ENCODE peak calls at places on chromosomes 7 and 10, in six cellular contexts. F, L, P, S, N and X are unnamed samples.
A peak's percentile ranks its signal among the peaks of the same experiment; 100 is the strongest.

GRCh38 chr10:11522821-11523245 is 88.6 kb downstream of the USP6NL start:
- DNase-seq in F (no peak), S (no peak), P (no peak), L (no peak), N (peak; percentile 32), X (no peak)

GRCh38 chr7:37367010-37367409 is 81.7 kb downstream of the ELMO1 start:
- DNase-seq in F (no peak), N (no peak), L (no peak), P (no peak), S (no peak), X (no peak)

GRCh38 chr10:5103481-5103880 is 9.3 kb downstream of the AKR1C3 start:
- DNase-seq in P (no peak), N (no peak), F (no peak), L (no peak), S (no peak), X (no peak)

GRCh38 chr7:128841171-128841690 is 11.0 kb downstream of the FLNC start:
- DNase-seq in S (peak; percentile 62), F (no peak), P (no peak), N (no peak), L (no peak), X (no peak)

GRCh38 chr10:25467861-25468260 is 293.1 kb downstream of the GPR158 start:
- DNase-seq in L (no peak), P (no peak), N (no peak), F (no peak), S (no peak), X (no peak)

GRCh38 chr7:3922175-3922635 is 621.2 kb downstream of the SDK1 start:
- DNase-seq in L (no peak), F (no peak), S (no peak), N (peak; percentile 93), P (peak; percentile 67), X (peak; percentile 91)

GRCh38 chr10:45442670-45443069 is 68.7 kb downstream of the ALOX5 start:
- DNase-seq in L (no peak), N (no peak), S (no peak), F (no peak), P (no peak), X (no peak)

GRCh38 chr7:91082038-91082437 is 182.2 kb upstream of the FZD1 start:
- DNase-seq in P (no peak), N (peak; percentile 62), F (no peak), S (no peak), L (no peak), X (no peak)

GRCh38 chr7:134891262-134892001 is 94.9 kb upstream of the AGBL3 start:
- DNase-seq in S (peak; percentile 79), L (peak; percentile 38), F (no peak), N (peak; percentile 98), P (peak; percentile 79), X (peak; percentile 85)

GRCh38 chr7:140348161-140348849 is 50.0 kb downstream of the SLC37A3 start:
- DNase-seq in L (no peak), S (no peak), F (no peak), N (peak; percentile 5), P (no peak), X (no peak)

GRCh38 chr7:111864291-111864976 is 302.1 kb upstream of the IMMP2L start:
- DNase-seq in P (no peak), N (peak; percentile 52), S (no peak), F (no peak), L (no peak), X (no peak)

GRCh38 chr10:94785211-94785610 is 22.7 kb downstream of the CYP2C19 start:
- DNase-seq in S (no peak), N (no peak), F (no peak), P (no peak), L (no peak), X (no peak)

GRCh38 chr10:5663692-5664427 is 2.5 kb downstream of the ASB13 start:
- DNase-seq in P (no peak), N (no peak), S (no peak), L (no peak), F (no peak), X (no peak)

GRCh38 chr10:71225291-71226058 is 13.1 kb downstream of the UNC5B start:
- DNase-seq in L (no peak), S (no peak), N (no peak), F (peak; percentile 28), P (no peak), X (no peak)

GRCh38 chr7:256981-257646 is 32.9 kb upstream of the FOXL3 start:
- DNase-seq in F (peak; percentile 28), L (no peak), P (no peak), S (peak; percentile 43), N (no peak), X (no peak)

GRCh38 chr7:126774077-126774476 is 478.7 kb downstream of the GRM8 start:
- DNase-seq in L (no peak), S (no peak), P (no peak), N (no peak), F (no peak), X (no peak)

GRCh38 chr10:71218046-71218832 is 5.9 kb downstream of the UNC5B start:
- DNase-seq in S (no peak), F (no peak), P (no peak), N (no peak), L (peak; percentile 35), X (no peak)

GRCh38 chr7:596819-597182 is 77.2 kb upstream of the PDGFA start:
- DNase-seq in F (no peak), L (no peak), P (no peak), S (peak; percentile 73), N (no peak), X (no peak)

GRCh38 chr10:48242160-48242904 is 32.2 kb downstream of the FRMPD2 start:
- DNase-seq in P (no peak), L (no peak), F (no peak), N (no peak), S (no peak), X (no peak)
- TF ChIP-seq CTCF in P (no peak), L (no peak), F (no peak), N (no peak), S (no peak), X (no peak)

GRCh38 chr7:66682350-66683093 is 53.8 kb downstream of the KCTD7 start:
- DNase-seq in S (no peak), N (peak; percentile 22), L (peak; percentile 43), F (no peak), P (no peak), X (no peak)

GRCh38 chr7:66681491-66682349 is 53.0 kb downstream of the KCTD7 start:
- DNase-seq in F (peak; percentile 99), P (peak; percentile 76), L (peak; percentile 99), S (peak; percentile 99), N (peak; percentile 96), X (peak; percentile 37)

GRCh38 chr7:66679633-66679980 is 50.9 kb downstream of the KCTD7 start:
- DNase-seq in S (no peak), P (no peak), L (no peak), F (no peak), N (no peak), X (no peak)

GRCh38 chr7:66687186-66687585 is 53.3 kb upstream of the RABGEF1 start:
- DNase-seq in P (no peak), N (no peak), F (no peak), L (no peak), S (no peak), X (no peak)

DNA sequence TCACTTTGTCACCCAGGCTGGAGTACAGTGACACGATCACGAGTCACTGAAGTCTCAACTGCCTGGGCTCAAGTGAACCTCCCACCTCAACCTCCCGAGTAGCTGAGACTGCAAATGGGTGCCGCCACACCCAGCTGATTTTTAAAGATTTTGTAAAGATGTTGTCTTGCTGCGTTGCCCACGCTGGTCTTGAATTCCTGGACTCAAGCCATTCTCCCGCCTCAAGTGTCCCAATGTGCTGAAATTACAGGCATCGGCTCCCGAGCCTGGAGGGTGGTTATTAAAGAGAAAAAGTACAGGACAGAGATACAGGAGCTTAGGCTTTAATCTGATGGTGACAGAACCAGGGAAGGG is 55.1 kb downstream of the KCTD7 start:
- DNase-seq in S (no peak), L (no peak), F (no peak), N (no peak), P (no peak), X (no peak)
- H3K4me3 ChIP-seq in S (no peak overlapping the region), L (no peak overlapping the region), F (no peak overlapping the region), N (no peak overlapping the region), P (peak overlapping the region; percentile 91), X (no peak overlapping the region)

DNA sequence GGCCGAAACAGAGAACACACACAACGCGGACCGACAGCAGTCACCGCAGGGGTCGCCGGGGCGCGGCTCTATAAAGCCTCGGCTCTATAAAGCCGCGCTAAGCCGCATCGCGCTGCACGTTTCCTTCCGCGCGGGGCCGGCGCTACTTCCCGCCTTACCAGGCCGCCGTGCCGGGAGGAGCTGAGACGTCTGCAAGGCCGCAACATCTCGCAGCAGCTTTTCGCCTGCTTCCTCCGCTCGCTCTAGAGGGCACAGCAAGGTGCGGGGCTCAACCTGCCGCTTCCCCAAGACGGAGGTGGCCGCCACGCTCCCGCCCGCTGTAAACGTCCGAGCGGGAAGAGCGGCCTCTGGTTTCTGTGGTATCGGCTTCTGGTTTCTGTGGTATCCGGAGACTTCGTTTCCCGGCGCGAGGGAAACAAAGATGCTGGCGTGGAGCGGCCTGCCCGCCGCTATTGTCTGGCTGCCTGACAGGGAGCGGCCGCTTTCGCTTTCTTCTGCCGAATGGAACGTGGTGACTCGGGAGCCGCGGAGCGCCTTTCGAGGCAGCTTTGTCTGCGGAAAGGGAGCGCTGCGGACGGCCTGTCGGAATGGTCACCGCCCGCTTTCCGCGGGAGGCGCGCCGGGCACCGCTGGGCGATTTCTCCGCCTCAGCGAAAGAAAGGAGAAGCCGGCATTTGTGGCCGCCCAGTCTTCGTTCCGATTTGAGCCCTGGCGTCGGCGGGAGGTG is 91.8 kb downstream of the SPAG6 start:
- DNase-seq in L (peak; percentile 91), P (no peak), F (peak; percentile 88), N (peak; percentile 97), S (peak; percentile 96), X (peak; percentile 35)
- TF ChIP-seq CTCF in L (no peak), P (no peak), F (no peak), N (peak; percentile 6), S (no peak), X (no peak)

DNA sequence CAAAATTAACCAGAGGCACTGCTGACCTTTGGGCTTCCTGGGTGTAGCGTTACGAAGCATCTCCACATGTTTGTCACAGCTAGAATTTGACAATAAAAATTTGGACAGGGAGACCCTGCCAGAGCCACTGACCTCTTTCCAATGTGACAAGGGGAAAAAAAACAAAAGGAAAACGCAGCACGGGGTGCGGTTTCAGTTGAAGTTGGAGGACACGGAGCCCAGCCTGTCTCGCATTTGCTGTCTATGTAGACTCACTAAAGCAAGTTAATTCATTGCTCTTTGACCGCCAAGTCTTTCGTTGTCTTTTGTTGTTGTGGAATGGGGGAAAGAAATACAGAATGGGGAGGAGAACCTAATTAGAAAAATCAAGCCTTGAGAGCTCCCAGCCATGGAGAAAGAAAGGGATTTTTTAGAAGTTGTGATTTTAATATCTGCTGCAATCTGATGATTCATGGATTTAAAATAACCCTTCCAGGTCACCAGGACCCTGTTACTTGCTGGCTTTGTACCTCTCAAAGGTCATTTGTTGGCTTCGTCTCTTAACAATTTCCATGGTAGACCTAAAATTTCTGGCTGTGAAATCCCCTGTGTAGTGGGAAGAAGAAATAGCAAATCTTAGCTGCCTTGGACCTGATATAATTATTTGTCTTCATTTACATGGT is 78.5 kb downstream of the TCF7L2 start:
- DNase-seq in L (no peak), N (no peak), S (no peak), P (no peak), F (no peak), X (no peak)
- H3K4me3 ChIP-seq in L (no peak overlapping the region), N (no peak overlapping the region), S (no peak overlapping the region), P (no peak overlapping the region), F (no peak overlapping the region), X (no peak overlapping the region)

DNA sequence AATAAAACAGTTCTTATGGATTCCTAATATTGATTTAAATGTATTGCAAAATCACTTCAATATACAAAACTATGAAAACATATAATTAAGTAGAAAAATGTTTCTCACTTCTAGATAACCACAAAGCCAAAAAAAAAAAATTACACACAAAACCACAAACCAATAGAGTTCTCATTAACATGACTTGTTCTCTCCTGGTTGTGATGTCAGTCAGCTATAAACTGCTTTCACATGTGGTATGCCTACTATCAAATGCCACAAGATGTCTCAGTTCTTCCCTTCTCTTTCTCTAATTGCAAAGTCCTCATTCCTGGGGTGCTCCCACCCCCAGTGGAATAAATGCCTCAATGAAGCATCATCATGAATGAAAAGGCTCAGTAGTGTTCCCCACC is 16.6 kb downstream of the GNAI1 start:
- DNase-seq in N (peak; percentile 85), P (no peak), S (no peak), F (no peak), L (no peak), X (no peak)
- TF ChIP-seq CTCF in N (no peak), P (no peak), S (no peak), F (no peak), L (no peak), X (no peak)